ENCODE peak calls at places on chromosomes 11 and 22, in six cellular contexts. X is H1, O is IMR-90, U is H9, V is mesendoderm, C is neuronal stem cell. W is an unnamed sample.

GRCh38 chr11:29985248-29985647 is 31.6 kb downstream of the KCNA4 start:
- DNase-seq in C (no peak), U (no peak), O (no peak), V (no peak), X (no peak), W (no peak)

GRCh38 chr11:34049058-34049457 is 2.5 kb upstream of the CAPRIN1 start:
- DNase-seq in X (no peak), O (no peak), C (no peak), V (no peak), U (no peak), W (no peak)

GRCh38 chr11:44858796-44859527 is 91.7 kb downstream of the TP53I11 start:
- DNase-seq in O (no peak), V (peak; percentile 95), X (no peak), U (peak; percentile 61), C (no peak), W (peak; percentile 20)

GRCh38 chr11:79419120-79419519 is 21.7 kb downstream of the TENM4 start:
- DNase-seq in V (peak; percentile 61), U (no peak), C (no peak), X (no peak), O (peak; percentile 85), W (peak; percentile 27)

GRCh38 chr11:47987781-47988180 is 7.4 kb downstream of the PTPRJ start:
- DNase-seq in V (no peak), O (no peak), U (no peak), X (no peak), C (no peak), W (no peak)

GRCh38 chr11:57499413-57499982 is 16.0 kb downstream of the SLC43A1 start:
- DNase-seq in X (peak; percentile 98), V (peak; percentile 98), O (peak; percentile 82), U (peak; percentile 99), C (peak; percentile 91), W (peak; percentile 91)

GRCh38 chr11:102177126-102177525 is 66.9 kb downstream of the YAP1 start:
- DNase-seq in X (no peak), C (no peak), O (peak; percentile 47), V (no peak), U (no peak), W (peak; percentile 42)

GRCh38 chr11:12675951-12676711 is 1.9 kb downstream of the TEAD1 start:
- DNase-seq in O (peak; percentile 63), U (no peak), V (peak; percentile 55), C (no peak), X (no peak), W (peak; percentile 57)

GRCh38 chr11:10379022-10379421 is 74.1 kb downstream of the ADM start:
- DNase-seq in V (peak; percentile 34), O (peak; percentile 50), X (peak; percentile 57), U (no peak), C (peak; percentile 32), W (peak; percentile 45)

GRCh38 chr22:38428714-38429113 is 26.3 kb downstream of the KCNJ4 start:
- DNase-seq in X (no peak), C (no peak), U (no peak), O (no peak), V (no peak), W (no peak)
- H3K23ac ChIP-seq in X (no peak overlapping the region), C (no peak overlapping the region), U (no peak overlapping the region), O (no peak overlapping the region), V (no peak overlapping the region), W (no peak overlapping the region)

GRCh38 chr11:8023831-8024555 is 36.9 kb downstream of the EIF3F start:
- DNase-seq in O (peak; percentile 54), C (no peak), X (peak; percentile 11), V (no peak), U (peak; percentile 3), W (no peak)
- H3K23ac ChIP-seq in O (no peak overlapping the region), C (no peak overlapping the region), X (no peak overlapping the region), V (no peak overlapping the region), U (no peak overlapping the region), W (no peak overlapping the region)

GRCh38 chr11:70862093-70862492 is 390.3 kb downstream of the SHANK2 start:
- DNase-seq in C (no peak), X (no peak), U (no peak), O (no peak), V (no peak), W (no peak)

GRCh38 chr11:70861534-70861933 is 390.8 kb downstream of the SHANK2 start:
- DNase-seq in X (no peak), U (no peak), V (no peak), O (no peak), C (peak; percentile 20), W (no peak)

GRCh38 chr11:70859180-70859579 is 393.2 kb downstream of the SHANK2 start:
- DNase-seq in O (no peak), X (no peak), V (no peak), C (no peak), U (no peak), W (no peak)

GRCh38 chr11:70863186-70863585 is 389.2 kb downstream of the SHANK2 start:
- DNase-seq in O (no peak), X (no peak), V (no peak), C (no peak), U (no peak), W (no peak)

DNA sequence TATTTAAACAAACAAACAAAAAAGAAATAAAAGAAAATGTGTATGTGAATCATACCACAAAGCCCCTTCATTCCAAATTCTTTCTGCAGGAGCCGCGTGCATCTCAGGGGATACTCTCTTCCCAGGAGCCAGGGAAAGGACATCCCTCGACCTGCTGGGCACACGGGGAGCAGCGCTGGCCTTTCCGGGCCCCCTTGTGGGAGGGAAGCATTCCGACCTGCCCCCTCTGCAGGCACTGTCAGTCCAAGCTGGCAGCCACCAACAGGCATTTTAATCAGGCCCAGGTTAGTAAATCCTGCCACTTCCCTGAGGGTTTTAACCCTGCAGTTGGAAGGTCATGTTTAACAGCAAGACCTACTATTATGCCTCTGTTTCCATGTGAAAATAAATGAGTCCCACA is 391.5 kb downstream of the SHANK2 start:
- DNase-seq in X (no peak), C (no peak), V (peak; percentile 7), U (no peak), O (no peak), W (no peak)
- H3K23ac ChIP-seq in X (no peak overlapping the region), C (no peak overlapping the region), V (no peak overlapping the region), U (no peak overlapping the region), O (no peak overlapping the region), W (no peak overlapping the region)

GRCh38 chr11:43644626-43645299 is 35.8 kb upstream of the HSD17B12 start:
- DNase-seq in X (no peak), C (no peak), U (no peak), V (no peak), O (peak; percentile 3), W (peak; percentile 36)
- H3K23ac ChIP-seq in X (no peak overlapping the region), C (no peak overlapping the region), U (no peak overlapping the region), V (no peak overlapping the region), O (peak overlapping the region; percentile 77), W (peak overlapping the region; percentile 23)

GRCh38 chr11:128469220-128469619 is 118.1 kb downstream of the ETS1 start:
- DNase-seq in O (no peak), V (no peak), C (no peak), U (no peak), X (no peak), W (no peak)
- H3K23ac ChIP-seq in O (peak overlapping the region; percentile 21), V (no peak overlapping the region), C (no peak overlapping the region), U (no peak overlapping the region), X (no peak overlapping the region), W (no peak overlapping the region)

GRCh38 chr11:132921597-132921996 is 610.7 kb downstream of the OPCML start:
- DNase-seq in O (no peak), C (no peak), X (no peak), V (no peak), U (no peak), W (no peak)

GRCh38 chr11:132920391-132921095 is 611.8 kb downstream of the OPCML start:
- DNase-seq in C (no peak), X (no peak), O (no peak), V (no peak), U (no peak), W (no peak)

DNA sequence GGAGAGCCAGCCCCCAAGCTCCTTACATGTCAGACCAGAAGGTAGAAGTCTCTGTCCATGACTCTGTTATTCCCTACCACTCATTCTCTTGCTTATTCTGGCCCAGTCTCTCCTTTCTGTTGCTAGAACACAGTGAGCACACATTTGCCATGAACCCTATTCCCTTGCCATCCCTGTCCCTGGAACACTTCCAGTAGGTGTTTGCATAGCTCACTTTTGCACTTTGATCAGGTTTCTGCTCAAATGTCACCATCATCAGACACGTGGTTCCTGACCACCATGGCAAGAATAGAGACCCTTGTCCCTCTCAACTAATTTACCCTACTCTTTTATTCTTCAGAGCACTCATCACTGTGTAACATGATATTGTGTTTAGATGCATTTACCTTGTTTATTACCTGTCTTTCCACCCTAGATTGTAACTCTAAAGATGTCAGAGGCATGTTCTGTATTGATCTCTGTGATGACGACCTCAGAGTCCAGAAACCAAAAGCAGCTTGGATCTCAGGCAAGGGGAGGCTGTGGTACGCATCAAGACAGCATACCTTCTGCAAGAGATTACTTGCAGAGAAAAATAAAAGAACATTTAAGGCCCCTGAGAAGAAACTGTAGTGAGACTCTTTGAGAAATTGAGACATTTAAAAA is 606.4 kb downstream of the OPCML start:
- DNase-seq in C (no peak), V (no peak), X (no peak), O (no peak), U (no peak), W (no peak)
- H3K23ac ChIP-seq in C (no peak overlapping the region), V (no peak overlapping the region), X (no peak overlapping the region), O (no peak overlapping the region), U (no peak overlapping the region), W (no peak overlapping the region)

GRCh38 chr11:128468106-128468505 is 119.3 kb downstream of the ETS1 start:
- DNase-seq in O (no peak), X (no peak), U (no peak), V (no peak), C (no peak), W (no peak)

GRCh38 chr11:128467610-128468041 is 119.7 kb downstream of the ETS1 start:
- DNase-seq in U (no peak), O (peak; percentile 100), C (no peak), V (peak; percentile 86), X (no peak), W (peak; percentile 100)

GRCh38 chr11:128465946-128466688 is 121.2 kb downstream of the ETS1 start:
- DNase-seq in V (no peak), C (no peak), X (no peak), O (no peak), U (no peak), W (no peak)

GRCh38 chr11:128465531-128465930 is 121.8 kb downstream of the ETS1 start:
- DNase-seq in X (no peak), U (no peak), O (no peak), C (no peak), V (no peak), W (no peak)

DNA sequence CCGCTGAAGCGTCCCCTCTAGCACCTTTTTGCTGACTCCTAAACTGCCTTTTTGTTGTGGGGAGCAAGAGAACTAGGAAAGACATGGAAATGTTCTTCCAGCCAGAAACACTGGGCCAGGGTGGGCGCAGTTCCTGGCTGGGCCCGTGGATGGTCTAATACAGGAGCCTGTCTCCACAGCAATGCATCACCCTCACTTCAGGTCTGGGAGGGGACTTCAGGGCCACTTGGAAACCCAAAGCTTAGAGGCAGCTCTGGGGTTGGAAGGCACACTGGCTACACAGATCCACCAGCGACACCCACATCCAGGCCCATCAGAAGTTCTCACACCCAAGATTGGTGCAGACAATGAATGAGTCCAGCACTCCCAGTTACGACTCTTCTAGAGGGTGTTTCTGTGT is 120.3 kb downstream of the ETS1 start:
- DNase-seq in U (no peak), O (no peak), C (no peak), X (no peak), V (no peak), W (no peak)
- H3K23ac ChIP-seq in U (no peak overlapping the region), O (peak overlapping the region; percentile 81), C (no peak overlapping the region), X (no peak overlapping the region), V (no peak overlapping the region), W (no peak overlapping the region)